ENCODE peak calls at places on chromosomes 11 and 22, in ten cellular contexts. V is stimulated activated CD4-positive, alpha-beta T cell treated with anti-CD3 and anti-CD28 coated beads, Interleukin-2, amount 100 ng/mL, for 48 hours; T is brain microvascular endothelial cell; B is mucosa of gallbladder; L is bronchial epithelial cell; D is EH; G is NCI-H1092; P is SK-MEL-5; E is hypothalamus; O is T follicular helper cell. I is an unnamed sample.

GRCh38 chr11:45896392-45897068 is 10.5 kb downstream of the FREY1 start:
- DNase-seq in V (no peak), T (no peak), E (peak), B (no peak), L (no peak), O (no peak), G (peak), D (no peak), P (no peak), I (no peak)

GRCh38 chr22:20080445-20080775 is 369 bp downstream of the DGCR8 start:
- DNase-seq in E (peak), G (peak), O (peak), V (peak), L (peak), T (peak), P (peak), D (peak), B (no peak), I (no peak)

GRCh38 chr11:9315078-9315688 is 790 bp upstream of the TMEM41B start:
- DNase-seq in E (peak), T (no peak), L (no peak), D (peak), P (no peak), G (no peak), V (peak), B (no peak), O (no peak), I (no peak)

GRCh38 chr11:63951779-63952536 is 13.2 kb downstream of the NAA40 start:
- DNase-seq in B (no peak), T (peak), E (no peak), V (no peak), G (no peak), L (peak), D (no peak), P (no peak), O (no peak), I (no peak)

GRCh38 chr11:44310456-44311272 is 725 bp upstream of the ALX4 start:
- DNase-seq in D (no peak), G (no peak), L (no peak), P (no peak), T (no peak), B (no peak), O (no peak), V (no peak), E (no peak), I (no peak)

GRCh38 chr11:74282421-74282820 is 29.0 kb downstream of the P4HA3 start:
- DNase-seq in D (peak), G (no peak), B (no peak), E (no peak), L (no peak), O (no peak), P (no peak), V (no peak), T (no peak), I (no peak)

GRCh38 chr11:72573380-72573949 is 100.8 kb downstream of the PDE2A start:
- DNase-seq in P (peak), D (peak), G (no peak), T (peak), O (no peak), B (no peak), E (peak), L (peak), V (no peak), I (peak)

GRCh38 chr11:45658292-45658991 is 7.0 kb downstream of the CHST1 start:
- DNase-seq in O (no peak), T (peak), E (peak), B (peak), P (no peak), L (no peak), G (no peak), D (peak), V (no peak), I (no peak)

GRCh38 chr11:61516191-61516590 is 7.6 kb downstream of the LRRC10B start:
- DNase-seq in D (no peak), E (no peak), T (no peak), L (no peak), G (no peak), B (no peak), P (no peak), V (no peak), O (no peak), I (no peak)

GRCh38 chr11:92259861-92260260 is 35.2 kb downstream of the FAT3 start:
- DNase-seq in G (peak), L (no peak), E (no peak), D (no peak), P (no peak), T (no peak), O (no peak), V (no peak), B (no peak), I (no peak)

GRCh38 chr11:90218606-90219005 is 4.2 kb downstream of the CHORDC1 start:
- DNase-seq in L (no peak), V (no peak), G (no peak), O (no peak), E (no peak), T (no peak), P (no peak), D (no peak), B (no peak), I (no peak)

GRCh38 chr11:6565988-6566703 is 37.3 kb downstream of the RRP8 start:
- DNase-seq in P (no peak), E (no peak), V (no peak), G (no peak), O (no peak), D (no peak), L (no peak), B (no peak), T (no peak), I (no peak)

GRCh38 chr11:27592111-27592780 is 85.7 kb upstream of the LIN7C start:
- DNase-seq in V (no peak), D (peak), E (no peak), T (no peak), P (no peak), O (no peak), B (no peak), L (no peak), G (no peak), I (no peak)

GRCh38 chr11:123665321-123665720 is 10.9 kb upstream of the SCN3B start:
- DNase-seq in L (no peak), B (no peak), P (no peak), E (no peak), T (no peak), G (no peak), D (no peak), V (no peak), O (no peak), I (no peak)

GRCh38 chr11:10490398-10491232 is 35.6 kb downstream of the AMPD3 start:
- DNase-seq in V (no peak), G (no peak), O (no peak), L (peak), B (peak), P (peak), E (peak), T (peak), D (peak), I (peak)

GRCh38 chr22:19360862-19361261 is 69.3 kb upstream of the CLTCL1 start:
- DNase-seq in E (no peak), G (no peak), L (no peak), B (no peak), V (no peak), P (no peak), T (no peak), D (no peak), O (no peak), I (no peak)

GRCh38 chr11:100632970-100633452 is 54.1 kb upstream of the ARHGAP42 start:
- DNase-seq in B (peak), L (peak), T (peak), E (no peak), V (no peak), G (peak), D (peak), P (peak), O (no peak), I (peak)

GRCh38 chr11:18650859-18651557 is 16.9 kb upstream of the SPTY2D1 start:
- DNase-seq in D (peak), E (no peak), P (peak), B (peak), G (no peak), L (peak), O (peak), T (peak), V (peak), I (no peak)

GRCh38 chr11:47433991-47434786 is 8.0 kb upstream of the PSMC3 start:
- DNase-seq in T (no peak), D (peak), V (no peak), O (no peak), E (no peak), L (no peak), P (no peak), G (no peak), B (peak), I (no peak)